ENCODE peak calls at places on chromosome 22, in seven cellular contexts. One of them, this sample, is unnamed.

GRCh38 chr22:46084376-46084775 is 66.0 kb upstream of the PPARA start:
- DNase-seq in K562: no peak
- DNase-seq in adrenal gland: no peak
- DNase-seq in neural progenitor cell: no peak
- DNase-seq in foreskin fibroblast: no peak
- DNase-seq in B cell: no peak
- DNase-seq in HFFc6: no peak
- DNase-seq in this sample: no peak

GRCh38 chr22:29388759-29389090 is 355 bp upstream of the AP1B1 start:
- DNase-seq in adrenal gland: no peak
- DNase-seq in B cell: no peak
- DNase-seq in foreskin fibroblast: no peak
- DNase-seq in HFFc6: no peak
- DNase-seq in K562: no peak
- DNase-seq in neural progenitor cell: no peak
- DNase-seq in this sample: no peak

GRCh38 chr22:36934153-36934939 is 20.9 kb downstream of the CSF2RB start:
- DNase-seq in K562: no peak
- DNase-seq in adrenal gland: no peak
- DNase-seq in B cell: peak
- DNase-seq in neural progenitor cell: no peak
- DNase-seq in foreskin fibroblast: no peak
- DNase-seq in HFFc6: no peak
- DNase-seq in this sample: no peak

GRCh38 chr22:19603767-19604166 is 79.6 kb upstream of the CLDN5 start:
- DNase-seq in B cell: no peak
- DNase-seq in K562: peak
- DNase-seq in HFFc6: no peak
- DNase-seq in foreskin fibroblast: no peak
- DNase-seq in neural progenitor cell: no peak
- DNase-seq in adrenal gland: no peak
- DNase-seq in this sample: no peak

GRCh38 chr22:47772864-47773263 is 1010.4 kb downstream of the TBC1D22A start:
- DNase-seq in foreskin fibroblast: no peak
- DNase-seq in K562: no peak
- DNase-seq in B cell: no peak
- DNase-seq in neural progenitor cell: no peak
- DNase-seq in adrenal gland: no peak
- DNase-seq in HFFc6: no peak
- DNase-seq in this sample: no peak

GRCh38 chr22:44646141-44646540 is 55.9 kb upstream of the PRR5 start:
- DNase-seq in neural progenitor cell: no peak
- DNase-seq in K562: no peak
- DNase-seq in HFFc6: no peak
- DNase-seq in B cell: no peak
- DNase-seq in foreskin fibroblast: no peak
- DNase-seq in adrenal gland: no peak
- DNase-seq in this sample: no peak

GRCh38 chr22:29129644-29130201 is 56.9 kb downstream of the KREMEN1 start:
- DNase-seq in adrenal gland: no peak
- DNase-seq in B cell: no peak
- DNase-seq in HFFc6: no peak
- DNase-seq in neural progenitor cell: no peak
- DNase-seq in K562: no peak
- DNase-seq in foreskin fibroblast: no peak
- DNase-seq in this sample: no peak

GRCh38 chr22:46773074-46773473 is 10.6 kb downstream of the TBC1D22A start:
- DNase-seq in HFFc6: no peak
- DNase-seq in neural progenitor cell: no peak
- DNase-seq in foreskin fibroblast: no peak
- DNase-seq in K562: no peak
- DNase-seq in B cell: no peak
- DNase-seq in adrenal gland: no peak
- DNase-seq in this sample: no peak

GRCh38 chr22:44399906-44400762 is 87.4 kb upstream of the SHISAL1 start:
- DNase-seq in K562: no peak
- DNase-seq in HFFc6: no peak
- DNase-seq in neural progenitor cell: no peak
- DNase-seq in foreskin fibroblast: no peak
- DNase-seq in B cell: no peak
- DNase-seq in adrenal gland: no peak
- DNase-seq in this sample: peak

GRCh38 chr22:36528336-36528735 is 630 bp downstream of the EIF3D start:
- DNase-seq in K562: peak
- DNase-seq in foreskin fibroblast: no peak
- DNase-seq in adrenal gland: peak
- DNase-seq in HFFc6: no peak
- DNase-seq in B cell: no peak
- DNase-seq in neural progenitor cell: no peak
- DNase-seq in this sample: no peak

GRCh38 chr22:47474464-47474863 is 712.0 kb downstream of the TBC1D22A start:
- DNase-seq in neural progenitor cell: no peak
- DNase-seq in B cell: no peak
- DNase-seq in HFFc6: no peak
- DNase-seq in K562: no peak
- DNase-seq in foreskin fibroblast: no peak
- DNase-seq in adrenal gland: no peak
- DNase-seq in this sample: no peak

GRCh38 chr22:19606332-19607197 is 82.4 kb upstream of the CLDN5 start:
- DNase-seq in neural progenitor cell: no peak
- DNase-seq in HFFc6: no peak
- DNase-seq in foreskin fibroblast: no peak
- DNase-seq in B cell: no peak
- DNase-seq in adrenal gland: no peak
- DNase-seq in K562: peak
- DNase-seq in this sample: no peak

GRCh38 chr22:48332438-48333322 is 1495.0 kb downstream of the BRD1 start:
- DNase-seq in B cell: no peak
- DNase-seq in HFFc6: no peak
- DNase-seq in adrenal gland: no peak
- DNase-seq in K562: no peak
- DNase-seq in foreskin fibroblast: no peak
- DNase-seq in neural progenitor cell: no peak
- DNase-seq in this sample: no peak

GRCh38 chr22:19878461-19879247 is 24.0 kb upstream of the GNB1L start:
- DNase-seq in HFFc6: peak
- DNase-seq in neural progenitor cell: no peak
- DNase-seq in foreskin fibroblast: peak
- DNase-seq in K562: no peak
- DNase-seq in B cell: no peak
- DNase-seq in adrenal gland: no peak
- DNase-seq in this sample: no peak

GRCh38 chr22:40721266-40721665 is 42.0 kb downstream of the MCHR1 start:
- DNase-seq in K562: no peak
- DNase-seq in HFFc6: peak
- DNase-seq in adrenal gland: peak
- DNase-seq in foreskin fibroblast: peak
- DNase-seq in neural progenitor cell: peak
- DNase-seq in B cell: no peak
- DNase-seq in this sample: no peak

DNA sequence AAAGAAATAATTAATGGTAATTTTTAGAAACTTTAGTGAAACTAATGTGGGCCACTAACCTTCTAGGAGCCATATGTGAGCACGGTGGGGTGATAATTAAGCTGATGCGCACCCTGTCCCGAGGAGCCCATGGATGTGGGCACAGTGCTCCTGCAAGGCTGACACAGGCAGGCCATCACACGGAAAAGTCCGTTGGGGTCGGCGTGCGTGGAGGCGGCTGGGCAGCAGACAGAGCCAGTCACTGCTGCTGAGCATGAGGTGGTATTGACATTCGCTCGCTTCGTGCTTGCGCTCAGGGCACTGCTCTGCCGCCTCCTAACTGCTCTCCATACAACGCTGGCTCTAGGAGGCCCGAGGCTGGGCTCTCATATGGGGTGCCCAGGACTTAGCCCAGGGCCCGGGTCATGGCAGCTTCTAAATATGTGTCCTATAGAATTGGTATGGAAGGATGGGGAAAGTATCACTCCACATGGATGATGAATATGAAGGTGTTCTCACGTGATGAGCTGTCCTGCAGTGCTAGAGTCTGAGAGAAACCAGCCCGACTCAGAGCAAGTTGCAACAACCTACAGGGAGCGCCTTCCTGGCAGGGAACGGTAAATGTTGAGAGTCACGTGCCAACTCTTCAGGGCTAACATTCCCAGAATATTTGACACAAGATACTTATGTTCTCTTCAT is 50.5 kb upstream of the ARFGAP3 start:
- DNase-seq in B cell: no peak
- DNase-seq in K562: no peak
- DNase-seq in adrenal gland: no peak
- DNase-seq in foreskin fibroblast: no peak
- DNase-seq in HFFc6: no peak
- DNase-seq in neural progenitor cell: no peak
- DNase-seq in this sample: no peak
- TF ChIP-seq CTCF in B cell: no peak
- TF ChIP-seq CTCF in K562: no peak
- TF ChIP-seq CTCF in adrenal gland: no peak
- TF ChIP-seq CTCF in foreskin fibroblast: no peak
- TF ChIP-seq CTCF in HFFc6: no peak
- TF ChIP-seq CTCF in neural progenitor cell: no peak
- TF ChIP-seq CTCF in this sample: no peak

GRCh38 chr22:25197335-25197734 is 2.3 kb upstream of the CRYBB3 start:
- DNase-seq in K562: no peak
- DNase-seq in foreskin fibroblast: no peak
- DNase-seq in adrenal gland: no peak
- DNase-seq in neural progenitor cell: no peak
- DNase-seq in HFFc6: no peak
- DNase-seq in B cell: no peak
- DNase-seq in this sample: no peak

GRCh38 chr22:25201557-25202273 is 2.1 kb downstream of the CRYBB3 start:
- DNase-seq in neural progenitor cell: no peak
- DNase-seq in foreskin fibroblast: no peak
- DNase-seq in adrenal gland: no peak
- DNase-seq in K562: no peak
- DNase-seq in B cell: no peak
- DNase-seq in HFFc6: no peak
- DNase-seq in this sample: no peak

GRCh38 chr22:25200967-25201366 is 1.3 kb downstream of the CRYBB3 start:
- DNase-seq in HFFc6: no peak
- DNase-seq in B cell: no peak
- DNase-seq in adrenal gland: no peak
- DNase-seq in neural progenitor cell: no peak
- DNase-seq in K562: no peak
- DNase-seq in foreskin fibroblast: no peak
- DNase-seq in this sample: no peak

GRCh38 chr22:25202290-25202921 is 2.7 kb downstream of the CRYBB3 start:
- DNase-seq in K562: peak
- DNase-seq in HFFc6: peak
- DNase-seq in B cell: peak
- DNase-seq in foreskin fibroblast: peak
- DNase-seq in neural progenitor cell: peak
- DNase-seq in adrenal gland: peak
- DNase-seq in this sample: peak

DNA sequence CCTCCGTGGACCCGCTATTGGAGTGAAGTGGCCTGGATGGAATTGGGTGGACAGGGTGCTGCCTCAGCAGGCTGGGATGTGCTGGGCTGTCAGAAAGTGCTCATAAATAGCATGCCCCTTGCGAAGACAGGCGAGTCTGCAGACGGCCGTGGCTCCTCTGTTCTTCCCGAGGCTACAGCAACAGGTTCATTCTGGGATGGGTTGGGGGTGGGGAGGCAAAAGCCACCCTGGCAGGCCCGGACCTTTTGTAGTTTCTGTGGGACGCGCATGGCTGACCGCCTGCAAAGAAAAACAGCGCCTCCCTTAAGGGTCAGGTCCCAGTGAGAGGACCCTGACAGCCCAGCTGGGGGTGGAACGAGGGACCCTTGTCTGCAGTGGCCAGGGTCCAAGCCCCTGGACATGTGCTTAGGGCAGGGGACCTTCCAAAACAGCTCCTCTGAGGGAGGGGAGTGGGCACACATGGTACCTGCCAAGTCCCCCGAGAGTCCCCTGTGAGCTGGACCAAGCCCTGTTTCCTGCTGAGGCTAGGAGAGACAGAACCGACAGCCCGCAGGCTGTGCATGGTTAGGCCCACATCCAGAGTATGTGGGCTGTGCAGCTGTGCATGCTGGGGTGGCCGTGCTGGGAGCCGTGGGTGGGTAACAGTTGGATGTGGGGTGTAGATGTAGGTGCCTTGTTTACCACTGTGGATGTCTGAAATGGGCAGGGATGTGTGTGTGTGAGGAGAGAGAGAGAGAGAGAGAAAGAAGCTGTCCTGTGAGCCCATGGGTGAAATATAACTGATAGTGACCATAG is at the start of gene CRYBB3:
- DNase-seq in neural progenitor cell: peak
- DNase-seq in K562: no peak
- DNase-seq in B cell: no peak
- DNase-seq in adrenal gland: no peak
- DNase-seq in foreskin fibroblast: no peak
- DNase-seq in HFFc6: no peak
- DNase-seq in this sample: no peak
- TF ChIP-seq CTCF in neural progenitor cell: no peak
- TF ChIP-seq CTCF in K562: no peak
- TF ChIP-seq CTCF in B cell: no peak
- TF ChIP-seq CTCF in adrenal gland: no peak
- TF ChIP-seq CTCF in foreskin fibroblast: no peak
- TF ChIP-seq CTCF in HFFc6: no peak
- TF ChIP-seq CTCF in this sample: no peak

GRCh38 chr22:16932577-16932976 is 75.4 kb downstream of the GAB4 start:
- DNase-seq in K562: no peak
- DNase-seq in foreskin fibroblast: no peak
- DNase-seq in HFFc6: no peak
- DNase-seq in adrenal gland: peak
- DNase-seq in B cell: no peak
- DNase-seq in neural progenitor cell: no peak
- DNase-seq in this sample: no peak
- TF ChIP-seq CTCF in K562: peak
- TF ChIP-seq CTCF in foreskin fibroblast: no peak
- TF ChIP-seq CTCF in HFFc6: peak
- TF ChIP-seq CTCF in adrenal gland: peak
- TF ChIP-seq CTCF in B cell: no peak
- TF ChIP-seq CTCF in neural progenitor cell: no peak
- TF ChIP-seq CTCF in this sample: no peak

GRCh38 chr22:38777087-38777671 is 16.8 kb downstream of the DNAL4 start:
- DNase-seq in K562: no peak
- DNase-seq in neural progenitor cell: no peak
- DNase-seq in adrenal gland: no peak
- DNase-seq in foreskin fibroblast: no peak
- DNase-seq in HFFc6: no peak
- DNase-seq in B cell: no peak
- DNase-seq in this sample: no peak

GRCh38 chr22:38782402-38783094 is 11.4 kb downstream of the DNAL4 start:
- DNase-seq in B cell: no peak
- DNase-seq in HFFc6: no peak
- DNase-seq in adrenal gland: no peak
- DNase-seq in K562: peak
- DNase-seq in foreskin fibroblast: peak
- DNase-seq in neural progenitor cell: peak
- DNase-seq in this sample: no peak

GRCh38 chr22:38784035-38784434 is 9.9 kb downstream of the DNAL4 start:
- DNase-seq in B cell: no peak
- DNase-seq in HFFc6: no peak
- DNase-seq in foreskin fibroblast: no peak
- DNase-seq in neural progenitor cell: no peak
- DNase-seq in K562: no peak
- DNase-seq in adrenal gland: no peak
- DNase-seq in this sample: no peak

GRCh38 chr22:38783095-38783710 is 10.7 kb downstream of the DNAL4 start:
- DNase-seq in K562: no peak
- DNase-seq in B cell: no peak
- DNase-seq in HFFc6: no peak
- DNase-seq in foreskin fibroblast: no peak
- DNase-seq in adrenal gland: no peak
- DNase-seq in neural progenitor cell: no peak
- DNase-seq in this sample: no peak

GRCh38 chr22:38781033-38781432 is 12.9 kb downstream of the DNAL4 start:
- DNase-seq in neural progenitor cell: no peak
- DNase-seq in K562: no peak
- DNase-seq in foreskin fibroblast: no peak
- DNase-seq in HFFc6: no peak
- DNase-seq in adrenal gland: no peak
- DNase-seq in B cell: no peak
- DNase-seq in this sample: no peak
- TF ChIP-seq CTCF in neural progenitor cell: no peak
- TF ChIP-seq CTCF in K562: no peak
- TF ChIP-seq CTCF in foreskin fibroblast: no peak
- TF ChIP-seq CTCF in HFFc6: no peak
- TF ChIP-seq CTCF in adrenal gland: no peak
- TF ChIP-seq CTCF in B cell: no peak
- TF ChIP-seq CTCF in this sample: no peak